ENCODE peak calls at places on chromosomes 7 and 10, in seven cellular contexts. Q is endothelial cell of umbilical vein, Y is IMR-90, X is adrenal gland, C is suprapubic skin, N is psoas muscle, I is mammary epithelial cell. J is an unnamed sample.

GRCh38 chr10:72319416-72320254 is 35.1 kb downstream of the DNAJB12 start:
- DNase-seq in Q (peak; percentile 98), Y (peak; percentile 89), X (peak; percentile 95), C (peak; percentile 97), N (peak; percentile 97), I (peak; percentile 99), J (peak; percentile 94)

GRCh38 chr10:130452096-130452495 is 315.9 kb downstream of the GLRX3 start:
- DNase-seq in Q (no peak), Y (no peak), X (no peak), C (no peak), N (no peak), I (no peak), J (no peak)

GRCh38 chr10:61733358-61733940 is 70.7 kb downstream of the CABCOCO1 start:
- DNase-seq in Q (peak; percentile 68), Y (peak; percentile 64), X (peak; percentile 33), C (no peak), N (no peak), I (peak; percentile 19), J (peak; percentile 59)

GRCh38 chr10:4195214-4195613 is 410.2 kb upstream of the KLF6 start:
- DNase-seq in Q (no peak), Y (peak; percentile 77), X (no peak), C (no peak), N (no peak), I (peak; percentile 70), J (peak; percentile 19)

GRCh38 chr10:110007171-110007700 is 548 bp upstream of the ADD3 start:
- DNase-seq in Q (no peak), Y (peak; percentile 21), X (no peak), C (peak; percentile 84), N (no peak), I (no peak), J (peak; percentile 30)

GRCh38 chr10:66836057-66836456 is 89.8 kb upstream of the LRRTM3 start:
- DNase-seq in Q (no peak), Y (peak; percentile 81), X (no peak), C (no peak), N (no peak), I (peak; percentile 68), J (peak; percentile 53)

GRCh38 chr10:121536271-121536918 is 61.8 kb downstream of the FGFR2 start:
- DNase-seq in Q (no peak), Y (no peak), X (no peak), C (no peak), N (no peak), I (no peak), J (no peak)

GRCh38 chr10:42367532-42368230 is 270.7 kb downstream of the ZNF33B start:
- DNase-seq in Q (peak; percentile 80), Y (peak; percentile 16), X (peak; percentile 65), C (peak; percentile 92), N (peak; percentile 75), I (peak; percentile 94), J (peak; percentile 90)

GRCh38 chr10:69348824-69349541 is 67.7 kb downstream of the TACR2 start:
- DNase-seq in Q (peak; percentile 74), Y (peak; percentile 94), X (no peak), C (peak; percentile 85), N (peak; percentile 74), I (peak; percentile 97), J (peak; percentile 93)

GRCh38 chr10:47361293-47361692 is 13.1 kb downstream of the RBP3 start:
- DNase-seq in Q (peak; percentile 45), Y (peak; percentile 16), X (peak; percentile 61), C (peak; percentile 73), N (peak; percentile 50), I (no peak), J (peak; percentile 15)

GRCh38 chr10:22648547-22648961 is 65.8 kb downstream of the PIP4K2A start:
- DNase-seq in Q (peak; percentile 63), Y (peak; percentile 46), X (no peak), C (no peak), N (no peak), I (peak; percentile 34), J (peak; percentile 94)

GRCh38 chr10:31321396-31321941 is 2.5 kb downstream of the ZEB1 start:
- DNase-seq in Q (peak; percentile 89), Y (peak; percentile 24), X (no peak), C (no peak), N (no peak), I (no peak), J (no peak)

GRCh38 chr7:35680403-35681013 is 14.4 kb downstream of the HERPUD2 start:
- DNase-seq in Q (no peak), Y (no peak), X (no peak), C (no peak), N (no peak), I (no peak), J (no peak)

GRCh38 chr7:120583835-120584586 is 273.9 kb downstream of the TSPAN12 start:
- DNase-seq in Q (peak; percentile 77), Y (peak; percentile 59), X (no peak), C (no peak), N (no peak), I (peak; percentile 5), J (peak; percentile 89)

GRCh38 chr7:108045154-108045553 is 42.2 kb upstream of the LAMB1 start:
- DNase-seq in Q (peak; percentile 45), Y (peak; percentile 67), X (no peak), C (no peak), N (no peak), I (no peak), J (peak; percentile 54)

GRCh38 chr7:92448185-92448747 is 984 bp downstream of the GATAD1 start:
- DNase-seq in Q (peak; percentile 88), Y (peak; percentile 46), X (peak; percentile 55), C (no peak), N (peak; percentile 52), I (peak; percentile 60), J (peak; percentile 59)
- TF ChIP-seq CTCF in Q (peak; percentile 31), Y (peak; percentile 54), X (peak; percentile 21), C (peak; percentile 19), N (peak; percentile 26), I (peak; percentile 48), J (peak; percentile 58)

DNA sequence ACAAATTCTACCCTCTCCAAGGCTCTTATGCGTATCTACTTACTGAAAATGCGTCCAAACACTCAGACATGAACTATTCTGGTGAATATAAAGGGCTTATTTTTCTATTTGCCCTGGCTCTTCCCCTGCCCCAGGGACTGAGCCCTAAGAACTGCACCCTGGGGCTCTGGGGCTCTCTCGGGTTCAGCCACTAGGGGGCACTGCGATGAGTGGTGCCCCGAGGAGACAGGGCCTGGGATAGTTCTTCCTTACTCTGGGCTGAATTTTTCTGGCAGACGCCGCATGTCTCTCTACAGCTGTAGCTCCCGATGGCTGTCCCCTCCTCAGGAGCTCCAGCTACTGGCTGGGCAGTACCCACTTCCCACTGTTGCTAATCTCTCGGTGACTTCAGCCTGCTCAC is 30.8 kb upstream of the GSDME start:
- DNase-seq in Q (no peak), Y (no peak), X (no peak), C (no peak), N (no peak), I (no peak), J (no peak)
- H3K4me3 ChIP-seq in Q (no peak overlapping the region), Y (no peak overlapping the region), X (no peak overlapping the region), C (no peak overlapping the region), N (no peak overlapping the region), I (no peak overlapping the region), J (no peak overlapping the region)

DNA sequence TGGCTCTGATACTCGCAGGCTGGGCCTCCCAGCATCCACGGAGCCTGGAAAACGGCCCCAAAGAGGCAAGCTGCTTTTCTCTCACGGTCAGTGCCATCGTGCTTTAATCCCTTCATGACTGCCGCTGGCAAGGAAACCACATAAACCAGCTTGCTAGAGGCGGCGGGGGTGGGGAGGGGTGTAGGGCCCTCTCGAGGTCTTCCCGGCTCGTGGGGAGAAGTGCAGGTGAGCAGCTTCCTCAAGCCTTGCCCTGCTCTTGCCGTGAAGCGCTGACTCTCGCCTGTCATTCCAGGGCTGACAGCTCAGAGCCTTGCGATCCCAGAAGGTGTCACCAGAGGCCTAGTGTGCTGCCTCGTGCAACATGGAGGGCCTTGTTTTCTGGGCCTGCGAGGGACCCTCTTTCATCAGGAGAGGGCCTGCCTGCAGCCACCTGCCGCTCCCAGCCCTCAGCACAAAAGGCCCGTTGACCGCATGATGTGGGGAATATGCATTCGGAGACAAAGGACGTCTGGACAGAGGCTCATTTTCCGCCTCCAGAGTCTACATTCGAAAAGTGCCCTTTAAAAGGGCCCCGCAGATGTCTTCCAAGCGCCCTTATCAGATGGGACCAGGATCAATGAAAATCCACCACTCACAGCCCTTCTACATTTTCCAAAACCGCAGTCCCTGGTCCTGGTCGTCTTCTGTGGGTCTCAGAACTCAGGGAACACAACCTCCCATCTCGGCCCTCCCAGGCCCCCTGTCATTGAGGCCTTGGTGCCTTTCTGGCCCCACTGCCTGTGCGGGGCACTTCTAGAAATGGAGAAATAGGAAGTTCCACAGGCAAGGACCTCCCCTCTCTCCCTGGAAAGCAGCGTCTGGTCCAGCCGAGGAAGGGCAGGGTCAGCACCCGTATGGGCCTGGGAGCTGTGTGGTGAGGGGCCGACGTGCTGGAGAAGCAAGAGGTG is 58.7 kb downstream of the ZRANB1 start:
- DNase-seq in Q (no peak), Y (peak; percentile 57), X (peak; percentile 63), C (peak; percentile 80), N (no peak), I (no peak), J (no peak)
- TF ChIP-seq CTCF in Q (no peak), Y (peak; percentile 36), X (peak; percentile 1), C (no peak), N (no peak), I (no peak), J (peak; percentile 17)

GRCh38 chr7:1914743-1915142 is 244.7 kb downstream of the ELFN1 start:
- DNase-seq in Q (no peak), Y (no peak), X (no peak), C (no peak), N (peak; percentile 40), I (no peak), J (no peak)

GRCh38 chr7:1915326-1915725 is 245.2 kb downstream of the ELFN1 start:
- DNase-seq in Q (no peak), Y (no peak), X (no peak), C (no peak), N (peak; percentile 35), I (no peak), J (no peak)

GRCh38 chr7:1912472-1913289 is 242.6 kb downstream of the ELFN1 start:
- DNase-seq in Q (no peak), Y (peak; percentile 92), X (peak; percentile 29), C (no peak), N (peak; percentile 71), I (no peak), J (peak; percentile 82)

GRCh38 chr7:1914321-1914720 is 244.2 kb downstream of the ELFN1 start:
- DNase-seq in Q (no peak), Y (no peak), X (no peak), C (no peak), N (peak; percentile 86), I (no peak), J (no peak)

DNA sequence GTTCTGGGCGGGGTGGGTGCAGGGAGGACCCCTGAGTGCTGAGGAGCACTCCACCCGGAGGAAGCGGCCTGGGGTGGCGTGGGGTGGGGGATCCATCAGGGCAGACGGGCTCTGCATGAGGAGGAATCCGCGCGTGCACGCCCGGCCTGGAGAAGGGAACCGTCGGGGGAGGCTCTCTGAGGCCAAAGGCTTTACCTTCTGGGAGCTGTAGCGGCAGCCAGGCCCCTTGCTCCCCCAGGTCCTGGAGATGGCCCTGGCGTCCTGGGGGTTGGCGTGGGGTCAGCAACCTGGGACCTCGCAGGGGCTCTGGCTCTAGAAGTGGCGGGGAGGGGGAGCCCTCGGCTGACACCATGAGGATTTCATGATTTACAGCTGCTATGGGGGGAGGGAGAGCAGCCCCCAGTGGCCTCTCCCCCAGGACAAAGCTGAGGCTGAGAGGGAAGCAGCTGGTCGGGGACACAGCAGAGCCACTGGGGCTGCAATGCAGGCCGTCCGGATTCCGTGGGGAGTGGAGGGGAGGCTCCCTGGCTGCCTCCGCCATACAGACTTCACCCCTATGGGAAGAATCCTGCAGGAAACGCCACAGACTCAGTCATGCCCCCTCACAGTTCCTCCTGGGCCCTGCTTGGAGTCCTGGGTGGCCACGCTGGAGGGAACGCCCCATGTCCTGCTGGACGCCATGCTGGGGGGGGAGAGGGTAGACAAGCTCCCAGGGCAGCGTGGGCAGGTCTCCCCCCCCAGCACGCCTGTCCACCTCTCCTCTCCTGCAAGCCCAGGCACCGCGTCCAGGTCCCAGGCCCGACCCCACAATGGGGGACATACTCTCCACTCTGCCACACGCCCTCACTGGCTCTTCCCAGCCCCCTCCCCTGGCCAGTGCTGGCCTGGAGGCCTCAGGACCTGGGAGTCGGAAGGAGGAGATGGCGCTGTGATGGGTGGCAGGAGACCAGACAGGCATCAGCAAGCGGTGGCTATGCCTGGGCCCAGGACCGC is 243.5 kb downstream of the ELFN1 start:
- DNase-seq in Q (no peak), Y (no peak), X (no peak), C (no peak), N (peak; percentile 57), I (no peak), J (no peak)
- H3K4me3 ChIP-seq in Q (no peak overlapping the region), Y (no peak overlapping the region), X (no peak overlapping the region), C (no peak overlapping the region), N (no peak overlapping the region), I (no peak overlapping the region), J (no peak overlapping the region)

J was measured in AG10803.